ENCODE peak calls at places on chromosome 17, in four cellular contexts. T is NCI-H226; N is T-helper 9 cell; R is stimulated activated CD4-positive, alpha-beta T cell treated with anti-CD3 and anti-CD28 coated beads, Interleukin-1b, Interleukin-23, amount 100 ng/mL, for 1 hour. L is an unnamed sample.

GRCh38 chr17:83173180-83173996 is 94.0 kb downstream of the METRNL start:
- DNase-seq in T (no peak), N (no peak), R (no peak), L (no peak)

GRCh38 chr17:81457917-81458555 is 54.6 kb downstream of the ACTG1 start:
- DNase-seq in T (no peak), N (no peak), R (no peak), L (no peak)

GRCh38 chr17:6323626-6324356 is 111.1 kb downstream of the AIPL1 start:
- DNase-seq in T (no peak), N (no peak), R (no peak), L (no peak)

GRCh38 chr17:29412780-29413565 is 22.8 kb downstream of the TAOK1 start:
- DNase-seq in T (no peak), N (no peak), R (no peak), L (no peak)

GRCh38 chr17:18185391-18185790 is 1.8 kb downstream of the ALKBH5 start:
- DNase-seq in T (no peak), N (no peak), R (no peak), L (no peak)

GRCh38 chr17:80065478-80066170 is 29.2 kb downstream of the CCDC40 start:
- DNase-seq in T (no peak), N (no peak), R (no peak), L (no peak)

GRCh38 chr17:79892457-79893236 is 53.4 kb upstream of the CBX4 start:
- DNase-seq in T (no peak), N (no peak), R (no peak), L (no peak)

GRCh38 chr17:59643159-59643857 is 23.6 kb downstream of the CLTC start:
- DNase-seq in T (no peak), N (no peak), R (no peak), L (no peak)

GRCh38 chr17:78839173-78839761 is 1.3 kb downstream of the USP36 start:
- DNase-seq in T (peak), N (no peak), R (no peak), L (no peak)

GRCh38 chr17:10271004-10271620 is 72.7 kb upstream of the GAS7 start:
- DNase-seq in T (peak), N (no peak), R (no peak), L (no peak)

GRCh38 chr17:10149573-10150399 is 48.6 kb downstream of the GAS7 start:
- DNase-seq in T (peak), N (no peak), R (no peak), L (no peak)

GRCh38 chr17:66860204-66860603 is 25.3 kb downstream of the CACNG5 start:
- DNase-seq in T (no peak), N (no peak), R (no peak), L (no peak)

GRCh38 chr17:43908111-43908721 is 880 bp upstream of the MPP2 start:
- DNase-seq in T (peak), N (peak), R (no peak), L (peak)

GRCh38 chr17:6239237-6239798 is 169.1 kb downstream of the WSCD1 start:
- DNase-seq in T (peak), N (no peak), R (no peak), L (no peak)

GRCh38 chr17:79948918-79949645 is 86.6 kb downstream of the TBC1D16 start:
- DNase-seq in T (no peak), N (no peak), R (no peak), L (no peak)

GRCh38 chr17:44672479-44673093 is 16.3 kb downstream of the MEIOC start:
- DNase-seq in T (no peak), N (no peak), R (no peak), L (no peak)

GRCh38 chr17:50452627-50453300 is 15.9 kb downstream of the CHAD start:
- DNase-seq in T (peak), N (no peak), R (no peak), L (no peak)

GRCh38 chr17:823501-823902 is 41.3 kb downstream of the MRM3 start:
- DNase-seq in T (no peak), N (no peak), R (no peak), L (no peak)

GRCh38 chr17:79664925-79665738 is 54.3 kb upstream of the RBFOX3 start:
- DNase-seq in T (no peak), N (no peak), R (no peak), L (no peak)

GRCh38 chr17:73401911-73402310 is 90.1 kb upstream of the CDC42EP4 start:
- DNase-seq in T (no peak), N (no peak), R (no peak), L (no peak)

GRCh38 chr17:48283390-48283789 is 146.6 kb downstream of the SKAP1 start:
- DNase-seq in T (no peak), N (no peak), R (no peak), L (no peak)

GRCh38 chr17:50483266-50483665 is 4.6 kb downstream of the RSAD1 start:
- DNase-seq in T (no peak), N (no peak), R (no peak), L (no peak)

L was measured in stimulated activated CD8-positive, alpha-beta memory T cell treated with anti-CD3 and anti-CD28 coated beads, Interleukin-12 subunit alpha, Interleukin-12 subunit beta, amount 100 ng/mL, for 4 hours.